ENCODE peak calls at places on chromosomes 13 and 19, in five cellular contexts. U is GM12891, N is K562, P is GM12878, F is H1. K is an unnamed sample.
A peak's percentile ranks its signal among the peaks of the same experiment; 100 is the strongest.

GRCh38 chr13:33092422-33092987 is 76.3 kb downstream of the KL start:
- DNase-seq in U (no peak), N (no peak), P (no peak), F (no peak), K (no peak)

GRCh38 chr13:24619302-24619701 is 60.9 kb upstream of the ATP12A start:
- DNase-seq in U (no peak), N (no peak), P (no peak), F (no peak), K (no peak)

GRCh38 chr13:61664821-61665705 is 249.4 kb upstream of the PCDH20 start:
- DNase-seq in U (no peak), N (no peak), P (no peak), F (no peak), K (no peak)

GRCh38 chr13:59677966-59678814 is 485.5 kb downstream of the DIAPH3 start:
- DNase-seq in U (peak; percentile 25), N (peak; percentile 49), P (no peak), F (no peak), K (peak; percentile 4)

GRCh38 chr19:17026041-17026658 is 460 bp downstream of the CPAMD8 start:
- DNase-seq in U (no peak), N (no peak), P (no peak), F (peak; percentile 65), K (no peak)

GRCh38 chr19:1175020-1175419 is 952 bp upstream of the SBNO2 start:
- DNase-seq in U (no peak), N (no peak), P (no peak), F (no peak), K (no peak)

GRCh38 chr19:11288349-11288748 is 7.6 kb upstream of the TSPAN16 start:
- DNase-seq in U (no peak), N (peak; percentile 41), P (no peak), F (no peak), K (no peak)

GRCh38 chr13:46961719-46962118 is 64.9 kb upstream of the HTR2A start:
- DNase-seq in U (peak; percentile 46), N (peak; percentile 2), P (peak; percentile 86), F (no peak), K (peak; percentile 32)

GRCh38 chr19:29269641-29270040 is 56.7 kb upstream of the UQCRFS1 start:
- DNase-seq in U (no peak), N (no peak), P (no peak), F (no peak), K (no peak)

GRCh38 chr13:75310005-75310580 is 171.9 kb downstream of the TBC1D4 start:
- DNase-seq in U (no peak), N (no peak), P (no peak), F (no peak), K (no peak)

GRCh38 chr13:110713981-110714797 is 689 bp downstream of the ING1 start:
- DNase-seq in U (no peak), N (peak; percentile 50), P (no peak), F (peak; percentile 56), K (peak; percentile 29)

GRCh38 chr13:52377898-52378297 is 28.1 kb downstream of the THSD1 start:
- DNase-seq in U (no peak), N (no peak), P (no peak), F (no peak), K (no peak)

GRCh38 chr13:74825170-74825948 is 656.6 kb downstream of the TBC1D4 start:
- DNase-seq in U (no peak), N (no peak), P (no peak), F (no peak), K (no peak)

GRCh38 chr19:33756177-33756576 is 40.5 kb upstream of the KCTD15 start:
- DNase-seq in U (no peak), N (no peak), P (no peak), F (no peak), K (no peak)

GRCh38 chr13:114313061-114313860 is 1.0 kb upstream of the CHAMP1 start:
- DNase-seq in U (no peak), N (peak; percentile 47), P (peak; percentile 63), F (no peak), K (no peak)

GRCh38 chr19:29337029-29337428 is 124.1 kb upstream of the UQCRFS1 start:
- DNase-seq in U (no peak), N (no peak), P (no peak), F (no peak), K (no peak)

GRCh38 chr13:41034862-41035261 is 15.7 kb upstream of the ELF1 start:
- DNase-seq in U (no peak), N (no peak), P (no peak), F (no peak), K (no peak)

GRCh38 chr19:6481541-6482342 is at the start of gene DENND1C:
- DNase-seq in U (no peak), N (peak; percentile 71), P (peak; percentile 45), F (peak; percentile 65), K (peak; percentile 72)
- TF ChIP-seq POLR2A in U (peak; percentile 72), N (no peak), P (peak; percentile 82), F (no peak), K (peak; percentile 80)

GRCh38 chr13:44221657-44222056 is 152.0 kb upstream of the SERP2 start:
- DNase-seq in U (no peak), N (no peak), P (no peak), F (no peak), K (no peak)

GRCh38 chr13:44219808-44220544 is 153.6 kb upstream of the SERP2 start:
- DNase-seq in U (no peak), N (no peak), P (no peak), F (no peak), K (no peak)

GRCh38 chr13:44223785-44224432 is 149.7 kb upstream of the SERP2 start:
- DNase-seq in U (no peak), N (no peak), P (no peak), F (no peak), K (no peak)

GRCh38 chr13:44220948-44221347 is 152.7 kb upstream of the SERP2 start:
- DNase-seq in U (no peak), N (no peak), P (no peak), F (no peak), K (no peak)

GRCh38 chr13:44218501-44219240 is 155.0 kb upstream of the SERP2 start:
- DNase-seq in U (no peak), N (no peak), P (no peak), F (no peak), K (no peak)
- TF ChIP-seq POLR2AphosphoS5 in U (no peak), N (no peak), P (no peak), F (no peak), K (no peak)

GRCh38 chr13:95920485-95920884 is 132.7 kb downstream of the UGGT2 start:
- DNase-seq in U (no peak), N (no peak), P (no peak), F (no peak), K (no peak)
- TF ChIP-seq TAF1 in U (no peak), N (no peak), P (no peak), F (no peak), K (no peak)

GRCh38 chr19:39399684-39400465 is 6.8 kb upstream of the ZFP36 start:
- DNase-seq in U (no peak), N (no peak), P (no peak), F (no peak), K (no peak)

GRCh38 chr19:39402417-39403297 is 4.0 kb upstream of the ZFP36 start:
- DNase-seq in U (peak; percentile 58), N (peak; percentile 94), P (peak; percentile 78), F (peak; percentile 92), K (peak; percentile 65)

GRCh38 chr19:39403331-39404312 is 3.0 kb upstream of the ZFP36 start:
- DNase-seq in U (peak; percentile 57), N (peak; percentile 91), P (no peak), F (peak; percentile 80), K (peak; percentile 70)

GRCh38 chr19:39400997-39401548 is 5.6 kb upstream of the ZFP36 start:
- DNase-seq in U (no peak), N (peak; percentile 28), P (no peak), F (no peak), K (no peak)

DNA sequence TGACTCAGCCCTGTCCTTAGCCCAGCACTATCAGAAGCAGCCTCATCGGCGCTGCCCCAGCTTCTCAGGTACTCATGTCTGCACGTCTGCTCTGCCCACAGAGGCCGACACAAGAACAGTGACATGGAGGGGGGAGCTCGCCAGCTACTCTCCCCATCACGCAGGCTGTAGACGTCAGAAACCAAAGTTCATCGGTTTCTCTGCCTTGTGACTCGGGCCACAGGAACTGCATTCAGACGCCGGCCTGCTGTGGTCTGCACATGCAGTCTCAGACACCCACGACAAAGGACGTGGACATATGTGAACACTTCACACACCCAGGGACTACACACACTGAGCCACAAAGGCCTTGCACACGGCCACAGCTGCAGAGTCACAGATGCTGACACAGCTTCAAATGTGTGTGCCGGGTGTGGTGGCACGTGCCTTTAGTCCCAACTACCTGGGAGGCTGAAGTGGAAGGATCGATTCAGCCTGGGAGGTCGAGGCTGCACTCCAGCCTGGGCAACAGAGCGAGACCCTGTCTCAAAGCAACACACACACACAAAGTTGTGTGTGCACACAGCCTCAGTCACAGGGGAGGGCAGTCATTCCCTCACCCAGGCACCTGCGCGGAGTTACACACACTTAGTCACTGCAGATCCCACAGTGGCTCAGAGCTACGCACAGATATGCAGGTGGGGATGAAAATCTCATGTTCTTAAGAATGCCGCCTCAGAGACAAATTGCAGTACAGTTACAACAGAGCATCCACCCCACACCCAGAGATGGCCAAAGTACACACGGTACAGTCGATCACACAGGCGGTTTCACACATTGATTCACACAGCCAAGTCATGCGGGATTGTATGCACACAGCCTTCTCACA is 4.9 kb upstream of the ZFP36 start:
- DNase-seq in U (no peak), N (peak; percentile 63), P (no peak), F (no peak), K (no peak)
- TF ChIP-seq POLR2A in U (no peak), N (no peak), P (peak; percentile 53), F (no peak), K (no peak)

DNA sequence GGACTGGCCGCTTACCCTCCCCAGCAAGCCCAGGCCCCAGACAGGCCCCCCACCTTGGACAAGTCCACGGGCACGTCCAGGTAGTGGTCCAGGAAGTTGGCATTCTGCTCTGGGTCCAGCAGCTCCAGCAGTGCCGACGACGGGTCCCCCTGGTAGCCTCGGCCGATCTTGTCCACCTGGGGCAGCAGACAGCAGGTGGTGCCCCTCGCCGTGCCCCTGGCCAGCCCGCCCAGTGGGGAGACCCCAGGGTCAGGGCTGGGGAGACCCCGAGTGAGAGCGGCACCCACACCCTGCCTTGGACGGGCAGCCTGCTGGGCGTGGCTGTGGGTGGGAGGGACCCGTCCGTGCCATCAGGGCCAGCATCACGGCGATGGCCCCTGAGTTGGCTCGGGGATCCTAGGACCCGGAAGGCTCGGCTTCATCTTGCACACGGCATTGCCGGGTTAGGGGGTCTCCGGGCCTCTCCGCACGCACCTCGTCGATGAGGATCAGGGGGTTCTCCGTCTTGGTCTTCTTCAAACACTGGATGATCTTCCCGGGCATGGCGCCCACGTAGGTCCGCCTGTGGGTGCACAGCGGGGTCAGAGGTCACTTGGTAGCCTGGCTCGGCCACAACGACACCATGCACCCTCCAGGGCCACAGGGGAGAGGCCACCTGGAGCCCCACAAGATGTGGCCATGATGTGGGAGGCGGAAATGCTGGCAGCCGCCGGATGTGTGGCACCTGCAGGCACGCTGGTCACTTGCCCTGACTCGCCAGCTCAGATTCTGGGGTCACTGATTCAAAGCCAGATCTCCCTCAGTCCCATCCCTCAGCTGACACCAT is 6.3 kb downstream of the RPL36 start:
- DNase-seq in U (no peak), N (no peak), P (no peak), F (no peak), K (no peak)
- TF ChIP-seq POLR2AphosphoS5 in U (peak; percentile 26), N (peak; percentile 1), P (peak; percentile 16), F (peak; percentile 12), K (no peak)

K was measured in GM12892.